ENCODE peak calls at places on chromosomes 6 and 20, in eight cellular contexts. T is tibial nerve, F is IMR-90, W is HCT116, R is transverse colon, L is ovary, D is breast epithelium, G is A549. V is an unnamed sample.
A peak's percentile ranks its signal among the peaks of the same experiment; 100 is the strongest.

GRCh38 chr6:170290306-170291128 is at the start of gene DLL1:
- DNase-seq in T (no peak), W (no peak), L (no peak), G (no peak), D (no peak), F (peak; percentile 29), R (peak; percentile 40), V (peak; percentile 52)

GRCh38 chr6:107132330-107132954 is 17.1 kb upstream of the BEND3 start:
- DNase-seq in W (peak; percentile 19), R (no peak), L (peak; percentile 33), D (no peak), T (peak; percentile 22), F (no peak), G (no peak), V (peak; percentile 42)

GRCh38 chr6:137272403-137272802 is 53.2 kb upstream of the IFNGR1 start:
- DNase-seq in T (no peak), G (no peak), D (no peak), W (no peak), L (no peak), F (peak; percentile 33), R (no peak), V (no peak)

GRCh38 chr6:150053450-150053849 is 15.5 kb downstream of the ULBP3 start:
- DNase-seq in T (no peak), L (no peak), W (no peak), D (no peak), G (no peak), F (no peak), R (no peak), V (no peak)

GRCh38 chr6:4567141-4567540 is 209.1 kb upstream of the CDYL start:
- DNase-seq in G (no peak), T (no peak), W (no peak), F (peak; percentile 72), D (no peak), L (no peak), R (no peak), V (no peak)

GRCh38 chr6:163663575-163663974 is 249.1 kb downstream of the QKI start:
- DNase-seq in T (no peak), D (no peak), L (no peak), R (no peak), G (no peak), W (no peak), F (no peak), V (no peak)

GRCh38 chr20:5430670-5431069 is 113.9 kb upstream of the PROKR2 start:
- DNase-seq in T (no peak), R (no peak), G (no peak), F (no peak), D (no peak), W (no peak), L (no peak), V (no peak)

GRCh38 chr6:112033824-112034223 is 20.1 kb upstream of the CCN6 start:
- DNase-seq in W (no peak), L (no peak), T (no peak), D (no peak), G (no peak), F (no peak), R (no peak), V (no peak)

GRCh38 chr20:25289886-25290597 is 42.2 kb downstream of the PYGB start:
- DNase-seq in F (no peak), R (no peak), G (no peak), W (no peak), D (no peak), T (no peak), L (no peak), V (no peak)
- H3K27ac ChIP-seq in F (no peak overlapping the region), R (no peak overlapping the region), G (no peak overlapping the region), W (no peak overlapping the region), D (peak overlapping the region; percentile 79), T (no peak overlapping the region), L (no peak overlapping the region), V (no peak overlapping the region)

GRCh38 chr6:70396163-70396562 is 17.1 kb upstream of the FAM135A start:
- DNase-seq in L (no peak), G (no peak), F (no peak), T (no peak), R (no peak), D (no peak), W (no peak), V (no peak)
- TF ChIP-seq POLR2A in L (no peak), G (no peak), F (no peak), T (no peak), R (no peak), D (no peak), W (no peak), V (no peak)

DNA sequence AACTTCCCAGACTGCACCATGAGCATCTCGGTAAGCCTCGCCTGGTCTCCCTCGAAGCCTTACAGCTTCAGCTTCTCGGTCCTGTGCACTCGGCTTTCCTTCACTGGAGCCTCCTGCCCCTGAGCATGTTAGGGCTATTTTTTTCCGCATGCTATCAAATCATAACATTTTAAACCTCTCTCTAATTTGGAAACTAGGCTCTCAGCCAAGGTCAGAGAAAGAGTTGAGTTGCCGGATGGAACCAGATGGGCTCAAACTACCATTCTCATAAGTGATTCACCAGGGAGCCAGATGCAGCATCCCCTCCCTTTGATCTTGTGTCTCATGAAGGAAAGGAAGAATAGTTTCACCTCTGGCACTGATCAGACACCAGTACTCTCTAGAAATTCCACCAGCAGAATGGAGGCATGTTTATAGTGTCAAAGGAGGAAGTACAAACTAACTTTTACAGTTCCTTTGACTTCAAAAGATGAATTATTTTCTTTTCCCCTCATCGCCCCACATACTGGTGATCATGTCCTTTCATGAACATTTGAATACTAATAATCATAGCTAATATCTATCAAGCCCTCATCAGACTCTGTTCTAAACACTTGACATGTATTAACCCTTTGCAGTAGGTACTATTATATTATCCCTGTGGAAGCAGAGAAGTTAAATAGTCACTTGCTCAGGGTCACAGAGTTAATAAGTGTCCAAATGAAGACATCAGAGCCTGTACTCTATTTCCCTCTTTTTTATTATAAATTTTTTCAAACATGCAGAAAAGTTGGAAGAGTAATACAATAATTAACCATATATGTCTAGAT is 46.7 kb downstream of the MAP1LC3A start:
- DNase-seq in D (no peak), T (no peak), F (peak; percentile 83), W (no peak), L (no peak), G (no peak), R (no peak), V (no peak)
- H3K27ac ChIP-seq in D (peak overlapping the region; percentile 20), T (peak overlapping the region; percentile 31), F (no peak overlapping the region), W (no peak overlapping the region), L (no peak overlapping the region), G (no peak overlapping the region), R (peak overlapping the region; percentile 20), V (no peak overlapping the region)

DNA sequence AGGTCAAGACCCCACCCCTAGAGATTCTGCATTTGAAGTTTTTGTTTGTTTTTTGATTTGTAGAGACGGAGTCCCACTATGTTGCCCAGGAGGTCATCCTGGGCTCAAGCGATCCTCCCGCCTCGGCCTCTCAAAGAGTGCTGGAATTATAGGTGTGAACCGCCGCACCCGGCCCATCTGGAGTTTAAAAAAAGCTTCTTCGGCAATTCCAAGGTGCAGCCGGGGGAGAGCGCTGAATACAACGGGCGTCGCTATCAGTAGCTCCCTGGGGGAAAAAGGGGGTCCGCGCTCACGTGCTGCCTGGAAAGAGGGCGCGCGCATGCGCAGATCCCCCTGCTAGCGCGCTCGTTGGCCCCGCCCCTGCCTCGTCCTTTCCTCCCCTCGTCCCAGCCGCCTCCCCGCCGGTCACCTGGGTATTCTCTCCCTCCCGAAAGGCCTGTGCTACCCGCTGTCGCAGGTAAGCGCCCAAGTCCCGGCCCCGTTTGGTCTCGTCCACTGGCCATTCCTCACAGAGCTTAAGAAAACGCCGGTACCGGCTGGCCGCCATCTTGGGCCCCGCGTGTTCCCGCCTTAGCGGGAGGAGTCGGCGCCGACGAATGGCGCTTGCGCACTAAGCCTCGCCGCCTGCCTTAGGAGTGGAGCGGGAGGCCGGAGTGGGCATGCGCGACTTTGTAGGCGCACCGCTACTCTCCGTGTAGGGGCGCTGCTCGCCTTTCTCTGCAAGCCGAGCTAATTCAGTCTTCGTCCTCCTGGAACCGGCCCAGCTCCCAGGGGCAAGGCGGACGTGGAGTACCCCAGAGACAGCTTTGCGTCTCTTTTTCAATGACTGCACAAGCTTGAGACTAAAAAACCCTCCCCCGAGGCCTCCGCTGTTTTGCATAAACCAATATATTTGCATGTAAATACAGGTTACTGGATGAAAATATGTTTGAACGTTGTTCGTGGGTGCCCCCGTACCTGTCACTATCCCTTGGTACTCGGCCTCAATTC is at the start of gene UQCC2:
- DNase-seq in L (peak; percentile 97), F (peak; percentile 95), W (peak; percentile 93), R (peak; percentile 98), T (peak; percentile 92), G (peak; percentile 87), D (peak; percentile 96), V (peak; percentile 98)
- TF ChIP-seq POLR2A in L (peak; percentile 83), F (peak; percentile 95), W (peak; percentile 67), R (peak; percentile 70), T (no peak), G (peak; percentile 50), D (peak; percentile 60), V (no peak)

GRCh38 chr6:134352786-134353480 is 35.0 kb upstream of the SGK1 start:
- DNase-seq in D (no peak), W (no peak), R (no peak), L (no peak), G (no peak), T (no peak), F (peak; percentile 93), V (no peak)
- H3K27ac ChIP-seq in D (no peak overlapping the region), W (no peak overlapping the region), R (no peak overlapping the region), L (no peak overlapping the region), G (no peak overlapping the region), T (no peak overlapping the region), F (no peak overlapping the region), V (no peak overlapping the region)

V was measured in thyroid gland.